ENCODE peak calls at places on chromosome 12, in eight cellular contexts. N, U, B, G, S, Y, J and W are unnamed samples.

GRCh38 chr12:49838973-49839633 is 3.8 kb downstream of the BCDIN3D start:
- DNase-seq in N (peak), J (no peak), B (peak), S (no peak), U (peak), Y (no peak), G (no peak), W (no peak)

GRCh38 chr12:111733340-111733739 is 33.4 kb upstream of the ALDH2 start:
- DNase-seq in U (no peak), B (no peak), G (no peak), N (no peak), S (no peak), J (no peak), Y (no peak), W (no peak)

GRCh38 chr12:110115675-110116074 is 8.5 kb upstream of the IFT81 start:
- DNase-seq in J (no peak), Y (no peak), N (no peak), U (no peak), S (no peak), G (no peak), B (no peak), W (no peak)

GRCh38 chr12:7209958-7210357 is 20.5 kb downstream of the PEX5 start:
- DNase-seq in J (no peak), G (no peak), B (no peak), U (no peak), Y (no peak), N (no peak), S (no peak), W (no peak)

GRCh38 chr12:99059824-99060526 is 414.9 kb downstream of the APAF1 start:
- DNase-seq in S (no peak), U (no peak), B (no peak), N (no peak), Y (peak), J (no peak), G (no peak), W (peak)

GRCh38 chr12:68479261-68479581 is 131.5 kb upstream of the RAP1B start:
- DNase-seq in J (no peak), N (no peak), G (no peak), U (no peak), B (no peak), Y (peak), S (no peak), W (no peak)

GRCh38 chr12:109239179-109239578 is 69.9 kb downstream of the FOXN4 start:
- DNase-seq in S (no peak), N (no peak), J (no peak), B (no peak), Y (no peak), G (no peak), U (no peak), W (no peak)

GRCh38 chr12:4450551-4451112 is 5.0 kb upstream of the FGF6 start:
- DNase-seq in J (no peak), G (no peak), U (no peak), S (no peak), Y (no peak), B (no peak), N (no peak), W (no peak)

GRCh38 chr12:54390668-54391551 is 6.4 kb upstream of the ZNF385A start:
- DNase-seq in N (peak), J (peak), G (no peak), U (peak), S (peak), Y (no peak), B (no peak), W (no peak)

GRCh38 chr12:7937867-7938506 is 2.0 kb upstream of the SLC2A3 start:
- DNase-seq in B (peak), U (no peak), J (peak), S (no peak), N (no peak), G (no peak), Y (peak), W (no peak)

GRCh38 chr12:71938728-71939385 is at the start of gene TPH2:
- DNase-seq in U (no peak), Y (peak), S (peak), N (peak), G (peak), J (peak), B (peak), W (peak)

GRCh38 chr12:6091786-6092566 is 32.5 kb downstream of the VWF start:
- DNase-seq in G (no peak), U (no peak), N (no peak), S (no peak), J (no peak), Y (no peak), B (no peak), W (no peak)

GRCh38 chr12:119869720-119870119 is 7.4 kb downstream of the CIT start:
- DNase-seq in B (peak), S (no peak), J (no peak), G (no peak), U (no peak), Y (peak), N (no peak), W (no peak)

GRCh38 chr12:44347145-44347544 is 511.3 kb downstream of the TMEM117 start:
- DNase-seq in J (no peak), G (no peak), N (no peak), B (no peak), Y (no peak), U (no peak), S (no peak), W (no peak)

GRCh38 chr12:131895640-131896079 is 1.2 kb downstream of the ULK1 start:
- DNase-seq in N (no peak), J (no peak), B (no peak), G (no peak), U (no peak), Y (no peak), S (no peak), W (no peak)

GRCh38 chr12:43102506-43103269 is 449.3 kb downstream of the ADAMTS20 start:
- DNase-seq in U (no peak), S (no peak), G (no peak), N (no peak), J (no peak), B (no peak), Y (peak), W (no peak)

GRCh38 chr12:84594157-84594556 is 318.4 kb downstream of the SLC6A15 start:
- DNase-seq in G (no peak), U (no peak), N (no peak), S (no peak), Y (no peak), B (no peak), J (no peak), W (no peak)

GRCh38 chr12:43255642-43256041 is 296.4 kb downstream of the ADAMTS20 start:
- DNase-seq in Y (no peak), B (no peak), G (no peak), N (no peak), J (no peak), S (no peak), U (no peak), W (no peak)

GRCh38 chr12:120100630-120101029 is 15.9 kb downstream of the RAB35 start:
- DNase-seq in B (no peak), N (no peak), G (peak), Y (no peak), S (no peak), U (no peak), J (no peak), W (peak)